ENCODE peak calls at places on chromosomes 3 and 15, in five cellular contexts. L, W, D, T and K are unnamed samples.

GRCh38 chr3:72310028-72310987 is 525.4 kb upstream of the PROK2 start:
- DNase-seq in L (no peak), W (peak; percentile 80), D (no peak), T (no peak), K (no peak)

GRCh38 chr3:54212723-54213122 is 90.4 kb downstream of the CACNA2D3 start:
- DNase-seq in L (no peak), W (no peak), D (no peak), T (no peak), K (no peak)

GRCh38 chr3:172626241-172626640 is 84.6 kb downstream of the NCEH1 start:
- DNase-seq in L (no peak), W (no peak), D (no peak), T (no peak), K (no peak)

GRCh38 chr3:10371167-10371566 is 50.3 kb upstream of the SEC13 start:
- DNase-seq in L (no peak), W (peak; percentile 13), D (no peak), T (no peak), K (no peak)

GRCh38 chr15:39151545-39151944 is 429.3 kb upstream of the THBS1 start:
- DNase-seq in L (no peak), W (no peak), D (no peak), T (no peak), K (no peak)

GRCh38 chr15:29124581-29125381 is 144.8 kb downstream of the NSMCE3 start:
- DNase-seq in L (no peak), W (no peak), D (no peak), T (peak; percentile 16), K (no peak)

GRCh38 chr3:45507820-45508317 is 86.7 kb upstream of the LIMD1 start:
- DNase-seq in L (peak; percentile 32), W (peak; percentile 90), D (no peak), T (no peak), K (peak; percentile 67)

GRCh38 chr3:59308684-59309083 is 258.9 kb upstream of the CFAP20DC start:
- DNase-seq in L (no peak), W (no peak), D (no peak), T (no peak), K (no peak)

GRCh38 chr3:175146258-175146657 is 287.1 kb downstream of the NAALADL2 start:
- DNase-seq in L (no peak), W (peak; percentile 27), D (no peak), T (no peak), K (no peak)

GRCh38 chr3:16396202-16396601 is 117.3 kb downstream of the RFTN1 start:
- DNase-seq in L (no peak), W (no peak), D (no peak), T (no peak), K (no peak)

GRCh38 chr3:182019926-182020325 is 308.2 kb downstream of the SOX2 start:
- DNase-seq in L (no peak), W (no peak), D (no peak), T (no peak), K (no peak)

GRCh38 chr3:172709776-172710708 is 825 bp downstream of the NCEH1 start:
- DNase-seq in L (no peak), W (peak; percentile 69), D (no peak), T (peak; percentile 80), K (peak; percentile 37)

GRCh38 chr3:11929531-11929930 is 74.7 kb upstream of the SYN2 start:
- DNase-seq in L (no peak), W (no peak), D (no peak), T (no peak), K (peak; percentile 5)

GRCh38 chr3:9028134-9028533 is 64.9 kb upstream of the RAD18 start:
- DNase-seq in L (no peak), W (no peak), D (no peak), T (no peak), K (no peak)

GRCh38 chr3:118097226-118097625 is 937.4 kb downstream of the IGSF11 start:
- DNase-seq in L (no peak), W (no peak), D (no peak), T (no peak), K (no peak)

GRCh38 chr3:117736851-117737250 is 1027.3 kb downstream of the TUSC7 start:
- DNase-seq in L (no peak), W (no peak), D (no peak), T (no peak), K (no peak)

GRCh38 chr15:75723847-75724660 is 11.4 kb upstream of the CSPG4 start:
- DNase-seq in L (no peak), W (peak; percentile 98), D (no peak), T (peak; percentile 86), K (no peak)

GRCh38 chr15:62275818-62276217 is 110.7 kb upstream of the C2CD4B start:
- DNase-seq in L (no peak), W (no peak), D (no peak), T (no peak), K (no peak)

GRCh38 chr3:158789592-158789991 is 12.3 kb upstream of the MFSD1 start:
- DNase-seq in L (no peak), W (peak; percentile 64), D (no peak), T (no peak), K (no peak)

GRCh38 chr3:124896824-124897526 is 9.8 kb upstream of the ITGB5 start:
- DNase-seq in L (no peak), W (no peak), D (no peak), T (no peak), K (no peak)

GRCh38 chr3:146503459-146504202 is 34.3 kb upstream of the PLSCR2 start:
- DNase-seq in L (no peak), W (peak; percentile 94), D (no peak), T (peak; percentile 74), K (no peak)

GRCh38 chr15:95375281-95375680 is 955.2 kb upstream of the NR2F2 start:
- DNase-seq in L (no peak), W (no peak), D (no peak), T (no peak), K (no peak)

GRCh38 chr3:72821170-72821781 is 27.0 kb downstream of the SHQ1 start:
- DNase-seq in L (no peak), W (peak; percentile 70), D (no peak), T (no peak), K (no peak)

GRCh38 chr3:61066800-61067199 is 184.5 kb downstream of the FHIT start:
- DNase-seq in L (no peak), W (no peak), D (no peak), T (no peak), K (no peak)

GRCh38 chr3:4474683-4475490 is 7.8 kb upstream of the SUMF1 start:
- DNase-seq in L (peak; percentile 31), W (peak; percentile 24), D (no peak), T (no peak), K (no peak)

GRCh38 chr3:156037356-156037755 is 83.0 kb upstream of the KCNAB1 start:
- DNase-seq in L (no peak), W (no peak), D (no peak), T (no peak), K (no peak)

GRCh38 chr3:195908439-195909293 is at the start of gene TNK2:
- DNase-seq in L (no peak), W (no peak), D (no peak), T (no peak), K (peak; percentile 53)

GRCh38 chr3:155631323-155632019 is 113.4 kb downstream of the PLCH1 start:
- DNase-seq in L (no peak), W (no peak), D (no peak), T (no peak), K (no peak)

GRCh38 chr3:14875411-14876175 is 56.8 kb downstream of the FGD5 start:
- DNase-seq in L (no peak), W (no peak), D (no peak), T (no peak), K (no peak)

GRCh38 chr3:18556503-18556902 is 131.4 kb upstream of the SATB1 start:
- DNase-seq in L (no peak), W (no peak), D (no peak), T (no peak), K (no peak)

GRCh38 chr3:52063026-52063723 is 6.8 kb upstream of the DUSP7 start:
- DNase-seq in L (no peak), W (no peak), D (no peak), T (no peak), K (no peak)
- H2BK12ac ChIP-seq in L (peak overlapping the region; percentile 23), W (no peak overlapping the region), D (no peak overlapping the region), T (peak overlapping the region; percentile 45), K (no peak overlapping the region)

GRCh38 chr3:197701851-197702250 is 34.9 kb downstream of the RUBCN start:
- DNase-seq in L (no peak), W (no peak), D (no peak), T (no peak), K (no peak)

GRCh38 chr3:197709135-197709534 is 27.6 kb downstream of the RUBCN start:
- DNase-seq in L (no peak), W (no peak), D (no peak), T (no peak), K (no peak)

GRCh38 chr3:197711973-197712707 is 24.6 kb downstream of the RUBCN start:
- DNase-seq in L (peak; percentile 27), W (peak; percentile 98), D (peak; percentile 36), T (peak; percentile 98), K (peak; percentile 75)

DNA sequence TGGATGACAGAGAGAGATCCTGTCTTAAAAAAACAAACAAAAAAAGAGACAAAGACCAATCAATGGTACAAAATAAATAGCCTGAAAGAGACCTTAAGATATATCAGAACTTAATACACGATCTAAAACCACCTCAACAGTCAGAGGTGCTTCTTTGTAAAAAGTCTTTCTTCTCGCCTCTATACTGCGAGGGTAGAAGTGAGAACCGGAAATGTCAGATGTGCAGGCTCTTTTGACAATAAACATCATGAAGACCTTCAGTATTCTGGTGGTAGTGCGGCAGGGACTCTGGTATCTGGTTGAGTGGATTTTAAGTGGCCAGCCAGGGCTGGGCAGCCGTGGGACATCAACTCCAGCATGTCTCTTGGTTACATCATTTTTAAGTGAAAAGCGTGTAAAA is 30.0 kb downstream of the RUBCN start:
- DNase-seq in L (no peak), W (no peak), D (no peak), T (no peak), K (no peak)
- H2BK12ac ChIP-seq in L (no peak overlapping the region), W (no peak overlapping the region), D (no peak overlapping the region), T (no peak overlapping the region), K (no peak overlapping the region)

DNA sequence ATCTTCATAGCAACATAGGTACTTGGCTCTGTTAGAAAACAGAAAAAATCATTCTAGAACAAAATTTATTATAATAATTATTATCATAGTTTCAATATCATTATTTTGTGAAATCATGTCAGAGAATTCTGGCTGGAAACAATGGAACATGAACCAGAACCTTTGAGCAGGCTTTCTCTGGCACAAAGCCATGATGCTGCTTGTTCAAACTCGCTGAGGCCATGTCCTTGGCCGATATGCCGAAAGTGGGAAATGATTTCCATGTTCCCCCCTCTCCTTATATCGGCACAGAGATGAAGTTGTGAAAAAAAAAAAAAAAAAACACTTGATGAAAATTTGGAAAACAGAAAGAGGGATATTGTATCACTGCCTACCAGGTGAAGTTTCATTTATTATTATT is 49.0 kb upstream of the MRPL3 start:
- DNase-seq in L (no peak), W (no peak), D (no peak), T (no peak), K (no peak)
- H2BK12ac ChIP-seq in L (no peak overlapping the region), W (no peak overlapping the region), D (no peak overlapping the region), T (no peak overlapping the region), K (no peak overlapping the region)

DNA sequence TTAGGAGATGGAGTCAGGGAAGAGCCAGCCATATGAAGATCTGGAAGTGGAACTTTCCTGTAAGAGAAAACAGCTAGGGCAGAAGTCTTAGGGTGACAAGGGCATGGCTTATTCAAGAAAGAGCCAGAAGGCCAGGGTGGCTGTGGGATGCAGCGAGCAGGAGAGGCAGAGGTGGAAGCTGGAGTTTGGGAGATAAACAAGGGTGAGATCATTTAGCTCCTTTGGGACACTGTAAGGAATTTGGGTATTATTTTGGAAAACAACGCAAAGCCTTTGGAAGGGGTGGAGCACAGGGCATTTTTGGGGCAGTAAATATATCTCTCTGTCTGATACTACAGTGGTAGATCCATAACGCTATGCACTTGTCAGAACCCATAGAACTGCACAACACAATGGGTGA is 5.0 kb upstream of the IL16 start:
- DNase-seq in L (no peak), W (no peak), D (no peak), T (no peak), K (no peak)
- H2BK12ac ChIP-seq in L (no peak overlapping the region), W (no peak overlapping the region), D (no peak overlapping the region), T (no peak overlapping the region), K (no peak overlapping the region)